ENCODE peak calls at places on chromosomes 7 and 10, in five cellular contexts. One of them, this sample, is unnamed.

GRCh38 chr10:664248-664647 is 25.2 kb downstream of the DIP2C start:
- DNase-seq in epithelial cell of esophagus: no peak
- DNase-seq in astrocyte of the spinal cord: no peak
- DNase-seq in HFFc6: no peak
- DNase-seq in lower leg skin: no peak
- DNase-seq in this sample: no peak

GRCh38 chr7:16648551-16648950 is 2.6 kb downstream of the BZW2 start:
- DNase-seq in epithelial cell of esophagus: no peak
- DNase-seq in lower leg skin: no peak
- DNase-seq in HFFc6: no peak
- DNase-seq in astrocyte of the spinal cord: no peak
- DNase-seq in this sample: no peak

GRCh38 chr7:133434246-133434865 is 181.5 kb downstream of the EXOC4 start:
- DNase-seq in lower leg skin: no peak
- DNase-seq in HFFc6: peak
- DNase-seq in epithelial cell of esophagus: peak
- DNase-seq in astrocyte of the spinal cord: peak
- DNase-seq in this sample: no peak

GRCh38 chr10:70162892-70163201 is 7.5 kb downstream of the SAR1A start:
- DNase-seq in lower leg skin: no peak
- DNase-seq in HFFc6: no peak
- DNase-seq in epithelial cell of esophagus: no peak
- DNase-seq in astrocyte of the spinal cord: no peak
- DNase-seq in this sample: no peak

GRCh38 chr7:1144269-1144771 is 15.7 kb downstream of the ZFAND2A start:
- DNase-seq in astrocyte of the spinal cord: peak
- DNase-seq in epithelial cell of esophagus: peak
- DNase-seq in HFFc6: peak
- DNase-seq in lower leg skin: no peak
- DNase-seq in this sample: peak

GRCh38 chr7:12979181-12979580 is 291.7 kb downstream of the ARL4A start:
- DNase-seq in lower leg skin: no peak
- DNase-seq in astrocyte of the spinal cord: no peak
- DNase-seq in HFFc6: no peak
- DNase-seq in epithelial cell of esophagus: no peak
- DNase-seq in this sample: no peak

GRCh38 chr7:98054585-98054984 is 52.1 kb upstream of the LMTK2 start:
- DNase-seq in astrocyte of the spinal cord: no peak
- DNase-seq in lower leg skin: no peak
- DNase-seq in epithelial cell of esophagus: peak
- DNase-seq in HFFc6: peak
- DNase-seq in this sample: no peak

GRCh38 chr10:49749144-49749543 is 13.0 kb downstream of the OGDHL start:
- DNase-seq in astrocyte of the spinal cord: no peak
- DNase-seq in epithelial cell of esophagus: no peak
- DNase-seq in HFFc6: no peak
- DNase-seq in lower leg skin: no peak
- DNase-seq in this sample: no peak

GRCh38 chr10:125564570-125564969 is 118.4 kb downstream of the TEX36 start:
- DNase-seq in HFFc6: no peak
- DNase-seq in astrocyte of the spinal cord: no peak
- DNase-seq in lower leg skin: no peak
- DNase-seq in epithelial cell of esophagus: no peak
- DNase-seq in this sample: no peak

GRCh38 chr10:78404296-78404695 is 370.6 kb downstream of the RPS24 start:
- DNase-seq in lower leg skin: no peak
- DNase-seq in astrocyte of the spinal cord: no peak
- DNase-seq in HFFc6: no peak
- DNase-seq in epithelial cell of esophagus: no peak
- DNase-seq in this sample: no peak

GRCh38 chr7:84492565-84493034 is 298.0 kb upstream of the SEMA3A start:
- DNase-seq in astrocyte of the spinal cord: no peak
- DNase-seq in lower leg skin: peak
- DNase-seq in HFFc6: no peak
- DNase-seq in epithelial cell of esophagus: no peak
- DNase-seq in this sample: no peak

GRCh38 chr10:44958196-44958896 is 1.3 kb upstream of the RASSF4 start:
- DNase-seq in lower leg skin: peak
- DNase-seq in HFFc6: peak
- DNase-seq in astrocyte of the spinal cord: no peak
- DNase-seq in epithelial cell of esophagus: peak
- DNase-seq in this sample: no peak

GRCh38 chr10:103833731-103834365 is 21.5 kb downstream of the SH3PXD2A start:
- DNase-seq in epithelial cell of esophagus: no peak
- DNase-seq in HFFc6: no peak
- DNase-seq in lower leg skin: peak
- DNase-seq in astrocyte of the spinal cord: peak
- DNase-seq in this sample: no peak

GRCh38 chr10:124231188-124232135 is 138.1 kb upstream of the CHST15 start:
- DNase-seq in astrocyte of the spinal cord: no peak
- DNase-seq in lower leg skin: no peak
- DNase-seq in epithelial cell of esophagus: no peak
- DNase-seq in HFFc6: no peak
- DNase-seq in this sample: no peak

GRCh38 chr7:142808802-142809583 is 38.2 kb downstream of the PRSS2 start:
- DNase-seq in lower leg skin: no peak
- DNase-seq in epithelial cell of esophagus: no peak
- DNase-seq in astrocyte of the spinal cord: peak
- DNase-seq in HFFc6: peak
- DNase-seq in this sample: no peak

GRCh38 chr7:84389242-84389641 is 194.7 kb upstream of the SEMA3A start:
- DNase-seq in HFFc6: no peak
- DNase-seq in lower leg skin: no peak
- DNase-seq in epithelial cell of esophagus: no peak
- DNase-seq in astrocyte of the spinal cord: no peak
- DNase-seq in this sample: no peak

GRCh38 chr10:86804805-86805204 is 48.4 kb downstream of the BMPR1A start:
- DNase-seq in epithelial cell of esophagus: no peak
- DNase-seq in lower leg skin: no peak
- DNase-seq in HFFc6: no peak
- DNase-seq in astrocyte of the spinal cord: no peak
- DNase-seq in this sample: no peak

GRCh38 chr7:27169658-27170493 is 4.2 kb downstream of the HOXA10 start:
- DNase-seq in astrocyte of the spinal cord: no peak
- DNase-seq in HFFc6: peak
- DNase-seq in lower leg skin: no peak
- DNase-seq in epithelial cell of esophagus: no peak
- DNase-seq in this sample: peak

GRCh38 chr7:90825779-90826178 is 229.7 kb downstream of the CDK14 start:
- DNase-seq in epithelial cell of esophagus: no peak
- DNase-seq in lower leg skin: no peak
- DNase-seq in astrocyte of the spinal cord: peak
- DNase-seq in HFFc6: peak
- DNase-seq in this sample: no peak

GRCh38 chr7:45031829-45032228 is 31.8 kb downstream of the CCM2 start:
- DNase-seq in epithelial cell of esophagus: no peak
- DNase-seq in lower leg skin: no peak
- DNase-seq in astrocyte of the spinal cord: no peak
- DNase-seq in HFFc6: no peak
- DNase-seq in this sample: peak

GRCh38 chr7:73738220-73738611 is 386 bp downstream of the ABHD11 start:
- DNase-seq in HFFc6: no peak
- DNase-seq in astrocyte of the spinal cord: peak
- DNase-seq in lower leg skin: no peak
- DNase-seq in epithelial cell of esophagus: peak
- DNase-seq in this sample: no peak

GRCh38 chr10:116215651-116216050 is 57.4 kb downstream of the GFRA1 start:
- DNase-seq in epithelial cell of esophagus: no peak
- DNase-seq in HFFc6: no peak
- DNase-seq in lower leg skin: no peak
- DNase-seq in astrocyte of the spinal cord: no peak
- DNase-seq in this sample: no peak

GRCh38 chr7:151380199-151381082 is 29.4 kb downstream of the WDR86 start:
- DNase-seq in lower leg skin: no peak
- DNase-seq in astrocyte of the spinal cord: no peak
- DNase-seq in HFFc6: no peak
- DNase-seq in epithelial cell of esophagus: no peak
- DNase-seq in this sample: peak

GRCh38 chr10:102347236-102347828 is 48.2 kb upstream of the NFKB2 start:
- DNase-seq in lower leg skin: no peak
- DNase-seq in epithelial cell of esophagus: peak
- DNase-seq in HFFc6: peak
- DNase-seq in astrocyte of the spinal cord: peak
- DNase-seq in this sample: no peak

GRCh38 chr7:66359656-66360211 is 154.6 kb downstream of the TPST1 start:
- DNase-seq in epithelial cell of esophagus: peak
- DNase-seq in HFFc6: no peak
- DNase-seq in lower leg skin: peak
- DNase-seq in astrocyte of the spinal cord: no peak
- DNase-seq in this sample: no peak

GRCh38 chr7:141184532-141185190 is 110.8 kb downstream of the TMEM178B start:
- DNase-seq in HFFc6: no peak
- DNase-seq in astrocyte of the spinal cord: no peak
- DNase-seq in epithelial cell of esophagus: no peak
- DNase-seq in lower leg skin: no peak
- DNase-seq in this sample: no peak

GRCh38 chr7:70694357-70694908 is 437.5 kb upstream of the GALNT17 start:
- DNase-seq in astrocyte of the spinal cord: peak
- DNase-seq in HFFc6: no peak
- DNase-seq in lower leg skin: no peak
- DNase-seq in epithelial cell of esophagus: peak
- DNase-seq in this sample: no peak

GRCh38 chr10:93873427-93874115 is 20.2 kb upstream of the SLC35G1 start:
- DNase-seq in epithelial cell of esophagus: peak
- DNase-seq in HFFc6: peak
- DNase-seq in lower leg skin: no peak
- DNase-seq in astrocyte of the spinal cord: peak
- DNase-seq in this sample: no peak

GRCh38 chr7:102140952-102141370 is 145.7 kb upstream of the SH2B2 start:
- DNase-seq in epithelial cell of esophagus: no peak
- DNase-seq in HFFc6: no peak
- DNase-seq in lower leg skin: no peak
- DNase-seq in astrocyte of the spinal cord: no peak
- DNase-seq in this sample: no peak

GRCh38 chr7:13725591-13725990 is 263.9 kb downstream of the ETV1 start:
- DNase-seq in astrocyte of the spinal cord: no peak
- DNase-seq in lower leg skin: no peak
- DNase-seq in epithelial cell of esophagus: no peak
- DNase-seq in HFFc6: no peak
- DNase-seq in this sample: no peak

GRCh38 chr7:37450035-37450434 is 1.4 kb upstream of the ELMO1 start:
- DNase-seq in epithelial cell of esophagus: no peak
- DNase-seq in astrocyte of the spinal cord: no peak
- DNase-seq in lower leg skin: no peak
- DNase-seq in HFFc6: no peak
- DNase-seq in this sample: no peak

GRCh38 chr7:88116395-88116794 is 103.4 kb downstream of the SRI start:
- DNase-seq in lower leg skin: no peak
- DNase-seq in astrocyte of the spinal cord: no peak
- DNase-seq in HFFc6: no peak
- DNase-seq in epithelial cell of esophagus: no peak
- DNase-seq in this sample: no peak

GRCh38 chr10:34526186-34526585 is 288.9 kb downstream of the PARD3 start:
- DNase-seq in astrocyte of the spinal cord: no peak
- DNase-seq in HFFc6: peak
- DNase-seq in epithelial cell of esophagus: peak
- DNase-seq in lower leg skin: no peak
- DNase-seq in this sample: no peak

GRCh38 chr7:129163875-129164544 is 19.5 kb downstream of the TSPAN33 start:
- DNase-seq in HFFc6: peak
- DNase-seq in epithelial cell of esophagus: peak
- DNase-seq in lower leg skin: no peak
- DNase-seq in astrocyte of the spinal cord: peak
- DNase-seq in this sample: no peak

DNA sequence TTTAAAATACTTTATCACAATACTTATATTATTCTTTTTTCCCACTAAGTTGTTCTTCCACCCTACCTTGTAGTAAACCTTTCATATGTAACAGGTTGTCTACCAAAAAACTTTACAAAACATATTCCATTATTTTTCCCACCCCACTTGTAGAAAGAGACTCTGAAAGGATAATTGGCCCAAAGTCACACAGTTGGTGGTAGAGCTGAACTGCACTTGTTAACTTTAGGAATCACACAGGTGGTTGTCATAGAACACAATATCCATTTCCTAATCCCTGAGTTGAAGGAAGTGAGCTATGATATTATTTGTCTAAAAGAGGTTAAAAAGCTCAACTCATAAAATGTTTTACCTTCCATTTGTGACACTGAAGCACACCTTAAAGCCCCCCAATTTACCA is 188.8 kb upstream of the FOXP2 start:
- DNase-seq in HFFc6: no peak
- DNase-seq in epithelial cell of esophagus: no peak
- DNase-seq in astrocyte of the spinal cord: no peak
- DNase-seq in lower leg skin: no peak
- DNase-seq in this sample: no peak
- TF ChIP-seq CTCF in HFFc6: no peak
- TF ChIP-seq CTCF in epithelial cell of esophagus: no peak
- TF ChIP-seq CTCF in astrocyte of the spinal cord: no peak
- TF ChIP-seq CTCF in lower leg skin: no peak
- TF ChIP-seq CTCF in this sample: no peak

DNA sequence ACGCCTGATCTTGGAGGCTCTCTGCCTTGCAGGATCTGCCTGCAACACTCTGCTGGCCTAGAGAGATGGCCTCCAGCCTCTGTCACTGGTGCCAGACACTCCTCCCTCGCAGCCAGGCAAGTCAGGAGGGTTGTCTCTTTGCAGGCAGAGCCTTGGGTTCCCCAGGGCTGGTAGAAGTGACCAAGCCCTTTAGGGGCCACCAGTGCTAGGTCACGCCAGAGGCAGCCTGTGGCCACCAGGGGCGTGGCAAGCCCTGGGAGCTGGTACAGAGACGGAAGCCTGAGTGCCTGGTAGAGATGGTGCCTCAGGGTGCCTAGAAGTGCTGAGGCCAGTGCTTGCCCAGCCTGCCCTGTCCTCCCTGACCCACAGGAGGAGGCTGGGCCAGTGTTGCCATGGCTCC is 9.1 kb downstream of the ADCYAP1R1 start:
- DNase-seq in HFFc6: no peak
- DNase-seq in lower leg skin: no peak
- DNase-seq in astrocyte of the spinal cord: no peak
- DNase-seq in epithelial cell of esophagus: no peak
- DNase-seq in this sample: no peak
- TF ChIP-seq CTCF in HFFc6: peak
- TF ChIP-seq CTCF in lower leg skin: no peak
- TF ChIP-seq CTCF in astrocyte of the spinal cord: no peak
- TF ChIP-seq CTCF in epithelial cell of esophagus: no peak
- TF ChIP-seq CTCF in this sample: no peak

DNA sequence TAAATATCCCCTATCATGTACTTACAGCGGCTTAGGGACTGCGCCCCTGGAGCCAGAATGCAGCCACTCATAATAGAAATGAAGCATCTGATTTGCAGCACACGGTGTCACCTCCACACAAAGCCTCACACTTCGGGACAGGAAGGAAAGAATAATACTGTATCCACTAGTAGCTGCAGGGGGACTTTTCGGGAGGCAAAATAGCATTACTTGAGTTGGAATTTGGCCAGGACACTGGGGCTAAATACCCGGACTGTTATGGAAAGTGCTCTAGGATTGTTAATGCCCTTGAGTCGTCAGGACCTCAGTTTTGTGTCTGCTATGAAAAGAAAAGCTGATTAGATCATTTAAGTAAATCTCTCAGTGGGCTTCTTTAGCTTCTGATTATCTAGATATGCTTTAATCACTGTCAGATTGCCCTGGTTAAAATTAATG is 172.8 kb upstream of the NEBL start:
- DNase-seq in lower leg skin: no peak
- DNase-seq in astrocyte of the spinal cord: no peak
- DNase-seq in epithelial cell of esophagus: no peak
- DNase-seq in HFFc6: no peak
- DNase-seq in this sample: no peak
- TF ChIP-seq CTCF in lower leg skin: no peak
- TF ChIP-seq CTCF in astrocyte of the spinal cord: no peak
- TF ChIP-seq CTCF in epithelial cell of esophagus: no peak
- TF ChIP-seq CTCF in HFFc6: no peak
- TF ChIP-seq CTCF in this sample: no peak

GRCh38 chr10:100569687-100570517 is 34.2 kb downstream of the HIF1AN start:
- DNase-seq in lower leg skin: no peak
- DNase-seq in epithelial cell of esophagus: no peak
- DNase-seq in HFFc6: no peak
- DNase-seq in astrocyte of the spinal cord: no peak
- DNase-seq in this sample: no peak
- TF ChIP-seq CTCF in lower leg skin: no peak
- TF ChIP-seq CTCF in epithelial cell of esophagus: no peak
- TF ChIP-seq CTCF in HFFc6: peak
- TF ChIP-seq CTCF in astrocyte of the spinal cord: peak
- TF ChIP-seq CTCF in this sample: no peak